ENCODE peak calls at places on chromosomes 7 and 10, in eight cellular contexts. V, F, B, U, I, D, O and N are unnamed samples.

GRCh38 chr7:35705932-35706461 is 11.1 kb upstream of the HERPUD2 start:
- DNase-seq in F (no peak), V (no peak), D (no peak), I (no peak), U (no peak), B (no peak), O (no peak), N (no peak)

GRCh38 chr10:106560925-106561640 is 603.4 kb downstream of the SORCS1 start:
- DNase-seq in B (no peak), F (peak; percentile 28), I (no peak), D (no peak), V (no peak), O (no peak), U (peak; percentile 69), N (no peak)

GRCh38 chr10:24851595-24851994 is 100.8 kb downstream of the PRTFDC1 start:
- DNase-seq in D (no peak), U (no peak), O (peak; percentile 81), F (no peak), B (peak; percentile 23), I (no peak), V (peak; percentile 59), N (no peak)

GRCh38 chr10:25875555-25876165 is 58.4 kb upstream of the MYO3A start:
- DNase-seq in F (peak; percentile 70), B (peak; percentile 66), O (peak; percentile 82), U (peak; percentile 40), D (peak; percentile 79), V (peak; percentile 66), I (peak; percentile 77), N (no peak)

GRCh38 chr7:18221377-18222290 is 194.0 kb upstream of the PRPS1L1 start:
- DNase-seq in D (no peak), O (no peak), V (no peak), B (no peak), F (no peak), I (no peak), U (no peak), N (no peak)

GRCh38 chr7:79050592-79050991 is 402.9 kb downstream of the MAGI2 start:
- DNase-seq in B (no peak), O (no peak), I (no peak), U (peak; percentile 78), F (no peak), V (no peak), D (no peak), N (no peak)

GRCh38 chr7:47991270-47991669 is 11.9 kb upstream of the HUS1 start:
- DNase-seq in I (no peak), O (no peak), U (no peak), F (no peak), V (no peak), B (no peak), D (no peak), N (no peak)

GRCh38 chr7:145845345-145845744 is 271.3 kb upstream of the CNTNAP2 start:
- DNase-seq in B (no peak), U (no peak), I (no peak), D (no peak), F (no peak), V (no peak), O (no peak), N (no peak)

GRCh38 chr7:4233146-4233545 is 448.9 kb upstream of the FOXK1 start:
- DNase-seq in B (no peak), I (no peak), U (no peak), O (no peak), V (no peak), F (no peak), D (peak; percentile 54), N (peak; percentile 36)

GRCh38 chr10:3955954-3956617 is 171.1 kb upstream of the KLF6 start:
- DNase-seq in O (no peak), I (no peak), B (no peak), D (no peak), U (no peak), V (no peak), F (no peak), N (no peak)

GRCh38 chr10:130740166-130740565 is 571.4 kb downstream of the TCERG1L start:
- DNase-seq in F (no peak), B (no peak), I (no peak), O (peak; percentile 20), V (no peak), D (peak; percentile 34), U (no peak), N (no peak)

GRCh38 chr7:151381333-151382078 is 28.3 kb downstream of the WDR86 start:
- DNase-seq in I (no peak), U (no peak), F (peak; percentile 63), O (peak; percentile 32), B (peak; percentile 10), V (no peak), D (no peak), N (no peak)

GRCh38 chr10:119377905-119378736 is 164.4 kb downstream of the RGS10 start:
- DNase-seq in I (no peak), V (peak; percentile 39), D (no peak), B (no peak), F (no peak), O (no peak), U (no peak), N (no peak)

DNA sequence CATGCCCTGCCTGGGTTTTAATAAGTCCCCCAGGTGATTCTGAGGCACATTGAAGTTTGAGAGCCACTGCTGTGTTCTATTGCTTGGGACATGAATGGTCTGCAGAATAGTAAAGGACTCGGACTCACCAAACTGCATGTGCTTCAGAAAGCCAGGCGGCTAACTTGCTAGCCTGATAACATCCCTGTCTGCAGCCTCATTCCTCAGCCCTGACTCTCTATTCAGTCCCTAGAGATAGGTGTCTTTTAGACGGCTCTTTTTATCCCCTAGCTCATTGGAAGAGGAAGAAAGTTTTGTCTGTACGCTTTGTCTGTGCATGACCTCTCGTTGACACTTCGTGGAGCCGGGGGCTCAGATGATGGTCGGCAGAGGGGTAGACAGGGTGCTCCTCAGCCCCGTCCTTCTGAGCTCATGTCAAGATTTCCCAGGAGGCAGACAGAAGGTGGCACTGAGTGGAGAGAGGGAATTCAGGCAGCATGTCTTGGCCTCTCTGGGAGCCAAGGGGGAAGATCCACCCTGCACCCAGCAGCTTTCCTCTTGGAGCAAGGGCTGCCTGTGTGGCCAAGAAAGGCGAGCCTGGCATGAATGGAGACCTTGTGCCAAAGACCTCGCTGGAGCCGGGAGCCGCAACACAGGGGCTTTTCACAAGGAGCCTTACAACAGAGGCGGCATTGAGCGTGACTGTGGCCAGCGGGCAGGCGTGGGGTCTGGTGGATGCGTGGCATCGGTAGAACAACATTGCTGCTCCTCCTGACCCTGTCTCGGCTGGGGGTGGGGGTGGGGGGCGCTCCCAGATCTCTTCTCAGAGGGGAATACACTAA is 51.1 kb upstream of the PODXL start:
- DNase-seq in F (no peak), V (no peak), O (no peak), D (no peak), U (no peak), B (no peak), I (no peak), N (no peak)
- H3K4me1 ChIP-seq in F (peaks cover 4% of the 10 kb centered on the region), V (no peaks in the 10 kb centered on the region), O (no peaks in the 10 kb centered on the region), D (no peaks in the 10 kb centered on the region), U (peaks cover 27% of the 10 kb centered on the region), B (no peaks in the 10 kb centered on the region), I (peaks cover 54% of the 10 kb centered on the region), N (peaks cover 14% of the 10 kb centered on the region)

GRCh38 chr7:64078699-64078994 is 33.4 kb downstream of the ZNF727 start:
- DNase-seq in O (no peak), V (no peak), D (no peak), B (no peak), F (no peak), I (no peak), U (no peak), N (no peak)
- H3K9me3 ChIP-seq in O (peaks cover 100% of the 10 kb centered on the region), V (peaks cover 98% of the 10 kb centered on the region), D (peaks cover 27% of the 10 kb centered on the region), B (peaks cover 93% of the 10 kb centered on the region), F (no peaks in the 10 kb centered on the region), I (peaks cover 40% of the 10 kb centered on the region), U (peaks cover 70% of the 10 kb centered on the region), N (peaks cover 33% of the 10 kb centered on the region)

DNA sequence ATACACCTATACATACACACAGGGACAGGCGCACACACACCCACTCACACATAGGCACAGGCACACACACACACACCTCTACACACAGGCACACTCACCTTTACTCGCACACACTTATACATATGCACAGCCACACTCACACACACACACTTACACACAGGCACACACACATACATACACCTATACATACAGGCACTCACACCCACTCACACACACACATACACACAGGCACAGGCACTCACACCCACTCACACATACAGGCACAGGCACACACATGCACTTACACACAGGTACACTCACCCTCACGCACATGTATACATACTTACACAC is 60.2 kb upstream of the CHST15 start:
- DNase-seq in F (no peak), V (no peak), O (no peak), U (no peak), I (no peak), D (no peak), B (no peak), N (no peak)
- H3K4me1 ChIP-seq in F (no peaks in the 10 kb centered on the region), V (peaks cover 40% of the 10 kb centered on the region), O (peaks cover 36% of the 10 kb centered on the region), U (peaks cover 32% of the 10 kb centered on the region), I (peaks cover 25% of the 10 kb centered on the region), D (peaks cover 50% of the 10 kb centered on the region), B (peaks cover 18% of the 10 kb centered on the region), N (peaks cover 67% of the 10 kb centered on the region)

GRCh38 chr7:27142562-27143021 is 889 bp downstream of the HOXA5 start:
- DNase-seq in O (no peak), B (no peak), I (no peak), F (no peak), V (no peak), D (peak; percentile 59), U (peak; percentile 44), N (no peak)

GRCh38 chr7:27140108-27140842 is 3.2 kb downstream of the HOXA5 start:
- DNase-seq in U (peak; percentile 54), O (no peak), F (no peak), I (no peak), V (no peak), D (no peak), B (no peak), N (no peak)

GRCh38 chr7:27141138-27141537 is 2.3 kb downstream of the HOXA5 start:
- DNase-seq in I (no peak), F (no peak), V (no peak), D (no peak), B (no peak), O (no peak), U (peak; percentile 64), N (no peak)

GRCh38 chr7:27143022-27143949 is at the start of gene HOXA5:
- DNase-seq in I (peak; percentile 67), D (peak; percentile 73), O (peak; percentile 45), U (peak; percentile 99), F (peak; percentile 36), B (no peak), V (no peak), N (peak; percentile 90)

DNA sequence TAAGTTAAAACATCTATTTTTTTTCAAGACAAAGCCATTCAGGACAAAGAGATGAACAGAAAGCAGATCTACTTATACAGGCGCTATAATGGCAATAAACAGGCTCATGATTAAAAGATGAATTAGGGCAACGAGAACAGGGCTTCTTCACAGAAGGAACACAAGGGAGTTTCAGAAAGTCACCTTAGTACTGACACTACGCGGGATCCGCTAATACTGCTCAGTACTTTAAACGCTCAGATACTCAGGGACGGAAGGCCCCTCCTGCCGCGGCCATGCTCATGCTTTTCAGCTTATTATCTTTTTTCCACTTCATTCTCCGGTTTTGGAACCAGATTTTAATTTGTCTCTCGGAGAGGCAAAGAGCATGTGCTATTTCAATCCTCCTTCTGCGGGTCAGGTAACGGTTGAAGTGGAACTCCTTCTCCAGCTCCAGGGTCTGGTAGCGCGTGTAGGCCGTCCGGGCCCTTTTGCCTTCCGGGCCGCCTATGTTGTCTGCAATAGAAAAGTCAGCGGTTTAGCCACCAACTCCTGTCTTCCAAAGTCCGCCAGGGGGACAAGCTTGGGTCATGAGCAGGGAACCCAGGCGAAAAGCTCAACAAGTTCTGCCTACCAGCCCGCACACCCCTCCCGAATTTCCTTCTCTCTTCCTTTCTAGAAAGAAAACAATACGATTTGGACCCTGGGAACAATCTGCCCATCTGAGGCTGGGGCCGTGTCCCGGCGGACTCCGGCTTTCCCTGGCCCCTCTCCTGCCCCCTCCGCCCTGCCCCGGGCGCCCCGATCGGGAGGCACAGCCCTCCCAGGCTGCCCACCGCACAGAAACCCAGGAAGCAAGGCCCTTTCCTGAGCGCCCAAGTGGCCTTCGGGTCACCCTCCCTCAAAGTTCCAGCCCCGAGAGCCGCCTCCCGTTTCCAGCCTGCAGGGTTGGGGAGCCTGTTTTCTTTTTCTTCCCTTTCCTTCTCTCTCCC is 1.6 kb downstream of the HOXA5 start:
- DNase-seq in B (no peak), O (no peak), U (peak; percentile 61), F (no peak), I (no peak), V (no peak), D (peak; percentile 60), N (no peak)
- H3K9me3 ChIP-seq in B (no peaks in the 10 kb centered on the region), O (peaks cover 16% of the 10 kb centered on the region), U (no peaks in the 10 kb centered on the region), F (no peaks in the 10 kb centered on the region), I (peaks cover under 1% of the 10 kb centered on the region), V (no peaks in the 10 kb centered on the region), D (no peaks in the 10 kb centered on the region), N (no peaks in the 10 kb centered on the region)